ENCODE peak calls at places on chromosomes 16 and 17, in seven cellular contexts. B is activated naive CD4-positive, alpha-beta T cell; S is ELR; Q is HCEC 1CT; F is T-cell; D is skeletal muscle cell; K is non-pigmented ciliary epithelial cell. I is an unnamed sample.

GRCh38 chr16:10966129-10966528 is 21.8 kb downstream of the CLEC16A start:
- DNase-seq in K (no peak), B (no peak), D (no peak), S (no peak), F (no peak), Q (no peak), I (no peak)

GRCh38 chr16:51508813-51509212 is 357.7 kb upstream of the SALL1 start:
- DNase-seq in D (no peak), Q (peak; percentile 51), B (no peak), K (no peak), S (no peak), F (no peak), I (no peak)

GRCh38 chr17:62631086-62631935 is 3.8 kb downstream of the MRC2 start:
- DNase-seq in Q (no peak), D (no peak), B (no peak), F (no peak), K (no peak), S (no peak), I (no peak)

GRCh38 chr16:85301171-85301690 is 189.0 kb upstream of the CIBAR2 start:
- DNase-seq in Q (no peak), B (no peak), F (no peak), D (no peak), S (no peak), K (no peak), I (no peak)

GRCh38 chr16:70781800-70782199 is 19.2 kb downstream of the VAC14 start:
- DNase-seq in B (no peak), F (no peak), S (no peak), K (no peak), D (no peak), Q (no peak), I (no peak)

GRCh38 chr16:85798901-85799496 is 345 bp downstream of the EMC8 start:
- DNase-seq in S (peak; percentile 64), Q (peak; percentile 29), B (peak; percentile 13), F (peak; percentile 18), K (no peak), D (no peak), I (peak; percentile 13)

GRCh38 chr17:74373838-74374606 is 6.7 kb downstream of the GPR142 start:
- DNase-seq in F (no peak), D (no peak), Q (no peak), S (no peak), B (no peak), K (no peak), I (no peak)

GRCh38 chr16:57474671-57475661 is 11.3 kb downstream of the DOK4 start:
- DNase-seq in Q (no peak), S (no peak), D (no peak), B (no peak), K (no peak), F (no peak), I (no peak)

GRCh38 chr16:58306327-58306726 is 11.5 kb upstream of the PRSS54 start:
- DNase-seq in B (peak; percentile 23), K (peak; percentile 5), Q (peak; percentile 6), D (no peak), F (peak; percentile 45), S (peak; percentile 22), I (no peak)

GRCh38 chr17:65901394-65901793 is 290.5 kb downstream of the CEP112 start:
- DNase-seq in K (no peak), Q (no peak), D (no peak), B (no peak), F (no peak), S (no peak), I (no peak)

GRCh38 chr16:66127459-66128362 is 238.8 kb upstream of the CDH5 start:
- DNase-seq in B (no peak), K (no peak), Q (no peak), D (no peak), F (no peak), S (no peak), I (no peak)

GRCh38 chr17:6303664-6304063 is 131.3 kb downstream of the AIPL1 start:
- DNase-seq in K (no peak), Q (no peak), F (no peak), D (peak; percentile 2), S (peak; percentile 19), B (no peak), I (peak; percentile 18)

GRCh38 chr17:81551458-81552243 is 502 bp downstream of the FAAP100 start:
- DNase-seq in Q (peak; percentile 30), S (peak; percentile 66), D (no peak), F (no peak), K (no peak), B (no peak), I (no peak)

GRCh38 chr17:80018917-80019651 is 16.6 kb downstream of the TBC1D16 start:
- DNase-seq in K (no peak), B (no peak), Q (no peak), S (no peak), D (no peak), F (no peak), I (no peak)

GRCh38 chr16:57029161-57030160 is 40.1 kb downstream of the NLRC5 start:
- DNase-seq in B (no peak), S (peak; percentile 87), Q (no peak), K (peak; percentile 52), D (no peak), F (peak; percentile 31), I (no peak)

GRCh38 chr17:45320349-45320930 is 3.6 kb upstream of the MAP3K14 start:
- DNase-seq in S (peak; percentile 85), D (no peak), K (no peak), Q (peak; percentile 60), B (no peak), F (no peak), I (no peak)

GRCh38 chr16:67326472-67327309 is at the start of the genes KCTD19 and LRRC36:
- DNase-seq in F (peak; percentile 33), Q (peak; percentile 5), K (no peak), B (peak; percentile 10), S (peak; percentile 67), D (no peak), I (no peak)

GRCh38 chr16:29664133-29664912 is 1.3 kb downstream of the SPN start:
- DNase-seq in B (no peak), D (no peak), S (no peak), Q (no peak), K (no peak), F (peak; percentile 38), I (no peak)

GRCh38 chr16:75345711-75346110 is 87.6 kb downstream of the CFDP1 start:
- DNase-seq in D (no peak), F (no peak), S (no peak), B (no peak), Q (no peak), K (no peak), I (peak; percentile 27)

GRCh38 chr17:17922198-17922901 is 49.9 kb downstream of the TOM1L2 start:
- DNase-seq in F (no peak), B (no peak), D (no peak), Q (no peak), K (no peak), S (no peak), I (no peak)

GRCh38 chr17:73519011-73519410 is 125.2 kb downstream of the SDK2 start:
- DNase-seq in K (no peak), Q (no peak), F (no peak), D (no peak), S (no peak), B (no peak), I (no peak)

GRCh38 chr16:85261657-85262557 is 149.6 kb upstream of the CIBAR2 start:
- DNase-seq in Q (no peak), D (no peak), B (no peak), K (no peak), S (no peak), F (no peak), I (no peak)

GRCh38 chr17:28008526-28008925 is 34.0 kb upstream of the NLK start:
- DNase-seq in Q (peak; percentile 16), B (no peak), S (peak; percentile 73), F (no peak), K (peak; percentile 14), D (peak; percentile 22), I (peak; percentile 45)